ENCODE peak calls at places on chromosomes 6 and 20, in five cellular contexts. T is cardiac muscle cell, C is PC-3, U is esophagus muscularis mucosa, S is psoas muscle. N is an unnamed sample.

GRCh38 chr6:3280866-3281465 is 22.2 kb downstream of the PSMG4 start:
- DNase-seq in T (no peak), C (peak; percentile 11), U (no peak), S (no peak), N (peak; percentile 30)

GRCh38 chr20:37880726-37881591 is 22.0 kb upstream of the VSTM2L start:
- DNase-seq in T (peak; percentile 100), C (peak; percentile 66), U (no peak), S (peak; percentile 50), N (peak; percentile 84)

GRCh38 chr20:15241696-15242095 is 904.3 kb upstream of the FLRT3 start:
- DNase-seq in T (no peak), C (no peak), U (no peak), S (no peak), N (no peak)

GRCh38 chr20:4830696-4831095 is 109.0 kb downstream of the PRND start:
- DNase-seq in T (no peak), C (no peak), U (no peak), S (no peak), N (no peak)

GRCh38 chr6:155483858-155484257 is 28.2 kb upstream of the NOX3 start:
- DNase-seq in T (no peak), C (no peak), U (no peak), S (no peak), N (no peak)

GRCh38 chr6:16236648-16237199 is 1.7 kb upstream of the GMPR start:
- DNase-seq in T (no peak), C (peak; percentile 38), U (no peak), S (no peak), N (no peak)

GRCh38 chr6:110039996-110040383 is 61.9 kb downstream of the GPR6 start:
- DNase-seq in T (peak; percentile 37), C (peak; percentile 59), U (no peak), S (no peak), N (no peak)

GRCh38 chr6:135909737-135910387 is 58.4 kb downstream of the PDE7B start:
- DNase-seq in T (peak; percentile 69), C (peak; percentile 74), U (no peak), S (no peak), N (no peak)

GRCh38 chr6:57162008-57162407 is 10.1 kb upstream of the BAG2 start:
- DNase-seq in T (no peak), C (no peak), U (no peak), S (no peak), N (no peak)

GRCh38 chr6:35370799-35371493 is 28.6 kb downstream of the PPARD start:
- DNase-seq in T (no peak), C (no peak), U (no peak), S (no peak), N (no peak)

GRCh38 chr6:126788961-126789365 is 329.5 kb upstream of the RSPO3 start:
- DNase-seq in T (no peak), C (no peak), U (no peak), S (no peak), N (no peak)

GRCh38 chr6:43074847-43075741 is 1.0 kb upstream of the PTK7 start:
- DNase-seq in T (no peak), C (no peak), U (no peak), S (no peak), N (no peak)

GRCh38 chr6:148779142-148779562 is 32.3 kb downstream of the UST start:
- DNase-seq in T (no peak), C (no peak), U (no peak), S (no peak), N (no peak)

GRCh38 chr6:125940691-125941090 is 15.9 kb upstream of the HINT3 start:
- DNase-seq in T (no peak), C (peak; percentile 60), U (no peak), S (no peak), N (no peak)

GRCh38 chr6:37920667-37921066 is 101.1 kb downstream of the ZFAND3 start:
- DNase-seq in T (no peak), C (peak; percentile 71), U (no peak), S (no peak), N (no peak)

GRCh38 chr6:6655805-6656251 is 67.3 kb downstream of the LY86 start:
- DNase-seq in T (no peak), C (no peak), U (no peak), S (no peak), N (no peak)

GRCh38 chr6:13709698-13710551 is 1.7 kb downstream of the RANBP9 start:
- DNase-seq in T (peak; percentile 13), C (peak; percentile 54), U (no peak), S (no peak), N (no peak)

GRCh38 chr6:18269253-18269652 is 4.9 kb upstream of the DEK start:
- DNase-seq in T (no peak), C (peak; percentile 62), U (no peak), S (no peak), N (no peak)

GRCh38 chr6:169230923-169231789 is 22.5 kb downstream of the THBS2 start:
- DNase-seq in T (no peak), C (no peak), U (peak; percentile 89), S (no peak), N (no peak)

GRCh38 chr20:49573900-49574416 is 6.0 kb upstream of the PTGIS start:
- DNase-seq in T (no peak), C (no peak), U (no peak), S (peak; percentile 61), N (peak; percentile 66)

GRCh38 chr6:139436521-139437348 is 62.3 kb upstream of the CITED2 start:
- DNase-seq in T (peak; percentile 13), C (peak; percentile 80), U (no peak), S (no peak), N (peak; percentile 50)

GRCh38 chr6:52423971-52424381 is 3.8 kb downstream of the EFHC1 start:
- DNase-seq in T (no peak), C (peak; percentile 81), U (no peak), S (peak; percentile 29), N (no peak)

GRCh38 chr20:63082939-63083735 is 76.4 kb upstream of the BHLHE23 start:
- DNase-seq in T (no peak), C (no peak), U (no peak), S (peak; percentile 6), N (peak; percentile 83)

GRCh38 chr20:41248371-41249024 is 69.0 kb downstream of the ZHX3 start:
- DNase-seq in T (no peak), C (peak; percentile 31), U (no peak), S (no peak), N (no peak)

GRCh38 chr6:39416728-39417127 is 94.2 kb upstream of the KCNK16 start:
- DNase-seq in T (no peak), C (peak; percentile 70), U (no peak), S (peak; percentile 18), N (peak; percentile 90)

GRCh38 chr20:10218536-10219451 is at the start of gene SNAP25:
- DNase-seq in T (peak; percentile 95), C (peak; percentile 26), U (no peak), S (no peak), N (peak; percentile 82)

GRCh38 chr20:41231136-41231535 is 86.4 kb downstream of the ZHX3 start:
- DNase-seq in T (no peak), C (no peak), U (no peak), S (no peak), N (no peak)

GRCh38 chr6:1576711-1577110 is 33.0 kb upstream of the FOXC1 start:
- DNase-seq in T (no peak), C (no peak), U (peak; percentile 66), S (no peak), N (no peak)

GRCh38 chr6:1578293-1578745 is 31.4 kb upstream of the FOXC1 start:
- DNase-seq in T (no peak), C (no peak), U (peak; percentile 68), S (no peak), N (no peak)

GRCh38 chr6:1575213-1576041 is 34.3 kb upstream of the FOXC1 start:
- DNase-seq in T (peak; percentile 30), C (no peak), U (peak; percentile 89), S (no peak), N (no peak)

GRCh38 chr6:1576166-1576565 is 33.5 kb upstream of the FOXC1 start:
- DNase-seq in T (no peak), C (no peak), U (peak; percentile 60), S (no peak), N (no peak)

GRCh38 chr6:1577146-1577680 is 32.5 kb upstream of the FOXC1 start:
- DNase-seq in T (no peak), C (no peak), U (peak; percentile 85), S (no peak), N (no peak)
- H3K27ac ChIP-seq in T (no peak overlapping the region), C (no peak overlapping the region), U (no peak overlapping the region), S (no peak overlapping the region), N (no peak overlapping the region)

DNA sequence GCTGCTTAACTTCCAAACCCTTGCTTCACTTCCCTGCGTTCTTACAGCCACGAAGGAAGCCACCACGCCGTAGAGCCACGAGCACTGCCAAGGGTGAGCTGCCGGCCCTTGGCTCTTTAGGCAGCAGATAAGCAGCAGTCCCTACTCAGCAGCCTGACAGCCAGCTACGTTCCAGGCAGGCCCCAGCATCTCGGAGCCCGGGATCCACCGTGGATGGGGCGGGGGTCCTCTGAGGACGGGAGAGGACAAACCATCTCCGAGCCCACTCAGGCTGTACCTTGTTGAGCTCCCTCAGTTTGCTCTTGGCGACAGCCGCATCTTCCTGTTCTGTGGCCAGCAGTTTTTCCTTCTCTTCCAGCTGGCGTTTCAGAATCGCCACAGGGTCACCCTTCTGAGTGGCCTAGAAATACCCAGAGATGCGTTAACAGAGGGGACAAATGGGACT is 40.5 kb downstream of the RRBP1 start:
- DNase-seq in T (no peak), C (no peak), U (no peak), S (no peak), N (no peak)
- H3K36me3 ChIP-seq in T (peaks cover 7% of the 10 kb centered on the region), C (peaks cover 35% of the 10 kb centered on the region), U (peaks cover 58% of the 10 kb centered on the region), S (peaks cover 33% of the 10 kb centered on the region), N (peaks cover 67% of the 10 kb centered on the region)

GRCh38 chr6:138182939-138183791 is 21.4 kb downstream of the ARFGEF3 start:
- DNase-seq in T (no peak), C (no peak), U (peak; percentile 53), S (no peak), N (no peak)

GRCh38 chr6:138183792-138184134 is 22.0 kb downstream of the ARFGEF3 start:
- DNase-seq in T (no peak), C (no peak), U (peak; percentile 66), S (no peak), N (no peak)

GRCh38 chr6:138187156-138187555 is 25.4 kb downstream of the ARFGEF3 start:
- DNase-seq in T (no peak), C (no peak), U (no peak), S (no peak), N (no peak)

GRCh38 chr6:138188278-138188923 is 26.7 kb downstream of the ARFGEF3 start:
- DNase-seq in T (peak; percentile 74), C (peak; percentile 24), U (no peak), S (no peak), N (no peak)

GRCh38 chr6:138184230-138184629 is 22.5 kb downstream of the ARFGEF3 start:
- DNase-seq in T (no peak), C (no peak), U (peak; percentile 42), S (no peak), N (no peak)
- H3K9me3 ChIP-seq in T (no peaks in the 10 kb centered on the region), C (no peaks in the 10 kb centered on the region), U (peaks cover 2% of the 10 kb centered on the region), S (no peaks in the 10 kb centered on the region), N (no peaks in the 10 kb centered on the region)

DNA sequence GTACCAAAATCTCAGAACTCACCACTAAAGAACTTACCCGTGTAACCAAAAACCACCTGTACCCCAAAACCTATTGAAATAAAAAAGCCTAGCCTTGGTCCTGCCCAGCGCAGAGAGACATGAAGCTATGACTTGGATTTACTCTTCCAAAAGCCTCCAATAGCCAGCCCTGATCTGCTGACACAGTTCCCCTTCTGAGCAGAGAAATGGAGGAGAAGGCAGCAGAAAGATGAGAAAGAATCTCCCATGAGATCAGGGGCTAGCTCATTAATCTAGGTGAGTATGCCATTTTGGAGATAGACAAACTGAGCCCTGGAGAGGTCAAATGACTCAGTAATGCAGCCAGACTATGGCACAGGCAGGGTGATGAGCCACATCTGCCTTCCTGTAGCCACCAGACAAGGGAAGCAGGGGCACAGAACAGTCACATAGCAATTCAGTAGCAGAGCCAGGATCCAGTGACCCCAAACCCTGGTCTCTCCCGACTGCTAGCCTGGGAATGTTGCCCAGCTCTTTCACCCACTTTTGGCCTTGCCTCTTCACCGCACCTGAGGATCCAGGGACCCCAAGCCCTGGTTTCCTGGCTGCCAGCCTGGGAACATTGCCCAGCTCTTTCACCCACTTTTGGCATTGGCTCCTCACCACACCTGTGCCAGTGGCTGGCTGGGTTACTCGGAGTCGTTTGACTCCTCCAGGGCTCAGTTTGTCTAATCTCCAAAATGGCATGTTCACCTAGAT is 7.2 kb upstream of the SDCBP2 start:
- DNase-seq in T (no peak), C (no peak), U (peak; percentile 83), S (no peak), N (no peak)
- H3K27ac ChIP-seq in T (no peak overlapping the region), C (peak overlapping the region; percentile 12), U (peak overlapping the region; percentile 68), S (peak overlapping the region; percentile 38), N (no peak overlapping the region)